ENCODE peak calls at places on chromosomes 4 and X, in four cellular contexts. A is fibroblast of lung, V is astrocyte of the cerebellum, J is fibroblast of the aortic adventitia. C is an unnamed sample.

GRCh38 chr4:150974750-150975149 is 40.3 kb downstream of the LRBA start:
- DNase-seq in A (no peak), V (no peak), J (no peak), C (no peak)

GRCh38 chr4:85860066-85860465 is 385.1 kb downstream of the ARHGAP24 start:
- DNase-seq in A (peak), V (no peak), J (peak), C (no peak)

GRCh38 chr4:90546114-90546513 is 418.9 kb downstream of the CCSER1 start:
- DNase-seq in A (no peak), V (no peak), J (no peak), C (no peak)

GRCh38 chrX:115560211-115560977 is 580 bp upstream of the PLS3 start:
- DNase-seq in A (no peak), V (no peak), J (peak), C (peak)

GRCh38 chr4:183838987-183839712 is 66.0 kb upstream of the STOX2 start:
- DNase-seq in A (peak), V (peak), J (peak), C (peak)

GRCh38 chr4:8913121-8913857 is 41.6 kb upstream of the HMX1 start:
- DNase-seq in A (no peak), V (no peak), J (no peak), C (no peak)

GRCh38 chrX:40111868-40112267 is 14.1 kb upstream of the BCOR start:
- DNase-seq in A (no peak), V (no peak), J (no peak), C (no peak)

GRCh38 chr4:186685744-186686143 is 37.9 kb downstream of the FAT1 start:
- DNase-seq in A (peak), V (peak), J (peak), C (peak)

GRCh38 chr4:1731180-1731579 is 9.9 kb downstream of the TACC3 start:
- DNase-seq in A (no peak), V (peak), J (no peak), C (no peak)

GRCh38 chrX:9614016-9614415 is 149.2 kb downstream of the TBL1X start:
- DNase-seq in A (peak), V (peak), J (peak), C (peak)

GRCh38 chrX:68428431-68428830 is 4.9 kb downstream of the OPHN1 start:
- DNase-seq in A (peak), V (peak), J (peak), C (peak)

GRCh38 chr4:119124314-119124713 is 11.3 kb upstream of the MYOZ2 start:
- DNase-seq in A (peak), V (peak), J (peak), C (peak)

GRCh38 chrX:95919605-95920004 is 765.0 kb upstream of the DIAPH2 start:
- DNase-seq in A (no peak), V (no peak), J (no peak), C (no peak)

GRCh38 chr4:6050551-6050950 is 32.3 kb upstream of the C4orf50 start:
- DNase-seq in A (no peak), V (no peak), J (no peak), C (no peak)

GRCh38 chrX:45068555-45068954 is 132.1 kb downstream of the DIPK2B start:
- DNase-seq in A (no peak), V (no peak), J (no peak), C (peak)

GRCh38 chr4:90127223-90127705 is at the start of gene CCSER1:
- DNase-seq in A (peak), V (peak), J (peak), C (no peak)

GRCh38 chrX:7083468-7084396 is 63.8 kb upstream of the STS start:
- DNase-seq in A (peak), V (peak), J (peak), C (peak)

GRCh38 chr4:97978791-97979488 is 164.3 kb downstream of the STPG2 start:
- DNase-seq in A (no peak), V (no peak), J (no peak), C (no peak)

GRCh38 chr4:89558147-89558546 is 250.5 kb upstream of the GPRIN3 start:
- DNase-seq in A (no peak), V (no peak), J (no peak), C (no peak)

GRCh38 chrX:16822723-16823122 is 36.5 kb downstream of the TXLNG start:
- DNase-seq in A (no peak), V (no peak), J (peak), C (no peak)

GRCh38 chr4:25128671-25129070 is 31.6 kb downstream of the SEPSECS start:
- DNase-seq in A (no peak), V (peak), J (no peak), C (peak)

GRCh38 chr4:85741921-85742591 is 267.1 kb downstream of the ARHGAP24 start:
- DNase-seq in A (no peak), V (no peak), J (no peak), C (no peak)

DNA sequence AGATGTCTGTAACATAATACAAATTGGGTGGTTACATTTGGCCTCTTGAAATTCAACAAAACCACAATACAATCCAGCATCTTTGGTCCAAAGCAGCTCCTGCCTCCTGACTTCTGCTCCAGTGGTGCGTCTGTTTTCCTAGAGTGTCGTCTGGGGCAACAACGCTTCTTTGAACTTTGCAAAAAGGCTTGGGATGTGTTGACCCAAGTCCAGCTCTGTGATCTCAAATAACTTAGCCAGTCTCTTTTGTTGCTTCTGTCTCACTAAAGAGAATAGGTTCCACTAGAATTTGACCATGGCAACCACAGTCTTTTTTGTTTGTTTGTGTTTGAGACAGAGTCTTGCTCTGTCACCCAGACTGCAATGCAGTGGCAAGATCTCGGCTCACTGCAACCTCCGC is 324.0 kb downstream of the DHRSX start:
- DNase-seq in A (no peak), V (no peak), J (no peak), C (no peak)
- H3K4me3 ChIP-seq in A (no peak), V (no peak), J (no peak), C (no peak)

DNA sequence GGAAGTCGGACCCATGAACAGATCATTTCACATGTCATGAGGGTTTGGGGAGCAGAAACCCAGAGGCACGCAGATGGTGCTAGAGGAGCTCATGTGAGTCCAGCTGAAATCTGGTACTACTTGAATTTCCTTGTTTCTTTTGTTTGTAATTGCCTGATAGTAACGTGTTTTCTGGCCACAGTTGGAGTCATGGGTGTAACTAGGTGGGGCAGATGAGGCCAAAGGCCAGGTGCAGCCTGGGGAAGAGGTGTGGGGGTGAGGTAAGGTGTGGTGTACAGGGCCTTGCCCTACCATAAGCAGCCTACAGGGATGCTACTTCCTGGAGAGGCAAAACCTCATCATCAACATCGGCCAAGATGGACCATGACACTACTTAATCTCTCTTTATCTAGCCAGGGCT is 271.4 kb downstream of the PTTG2 start:
- DNase-seq in A (no peak), V (no peak), J (no peak), C (no peak)
- TF ChIP-seq CTCF in A (no peak), V (no peak), J (no peak), C (no peak)

GRCh38 chr4:168999836-169000235 is 10.2 kb downstream of the CBR4 start:
- DNase-seq in A (no peak), V (no peak), J (no peak), C (no peak)
- H3K4me3 ChIP-seq in A (no peak), V (no peak), J (no peak), C (no peak)

GRCh38 chr4:30722092-30722915 is 2.1 kb downstream of the PCDH7 start:
- DNase-seq in A (peak), V (no peak), J (no peak), C (no peak)
- TF ChIP-seq CTCF in A (no peak), V (no peak), J (no peak), C (no peak)

DNA sequence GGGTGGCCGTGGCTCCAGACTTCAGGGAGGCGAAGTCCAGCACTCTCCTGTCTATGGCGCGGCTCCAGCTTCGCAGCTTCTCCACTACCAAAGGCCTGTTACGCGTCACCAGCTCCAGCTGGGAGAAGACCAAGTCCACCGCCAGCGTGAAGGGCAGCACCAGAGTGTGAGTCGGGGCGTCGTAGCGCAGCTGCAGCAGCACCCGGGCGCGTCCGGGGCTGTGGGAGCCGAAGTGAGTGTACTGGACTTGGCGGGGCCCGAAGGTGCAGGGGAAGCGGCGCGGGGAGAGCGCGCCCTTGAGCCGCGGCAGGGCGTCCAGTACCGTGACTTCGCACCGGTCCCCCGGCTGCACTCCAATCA is 435 bp downstream of the FREM3 start:
- DNase-seq in A (peak), V (peak), J (no peak), C (no peak)
- H3K4me3 ChIP-seq in A (no peak), V (peak), J (no peak), C (no peak)

DNA sequence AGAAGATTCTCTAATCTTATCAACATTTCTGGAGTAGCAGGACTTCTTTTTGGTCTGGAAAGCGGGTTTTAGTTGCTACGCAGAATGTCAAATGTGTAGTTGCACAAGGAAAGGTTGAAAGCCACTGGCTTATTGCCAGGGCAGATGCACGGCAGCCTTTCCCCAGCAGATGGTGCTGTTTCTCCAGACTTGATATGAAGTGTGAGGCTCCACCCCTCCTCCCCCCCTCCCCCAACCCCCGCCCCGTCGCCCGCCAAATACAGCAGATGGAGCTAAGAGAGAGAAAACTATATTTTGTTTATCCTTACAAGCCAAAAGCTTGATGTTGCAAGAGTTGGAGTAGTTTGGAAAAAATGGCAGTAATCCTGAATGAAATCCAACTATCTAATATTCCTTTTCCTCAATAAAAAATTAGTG is 32.0 kb downstream of the ENOPH1 start:
- DNase-seq in A (peak), V (peak), J (peak), C (peak)
- TF ChIP-seq CTCF in A (peak), V (peak), J (peak), C (peak)

C was measured in fibroblast of villous mesenchyme.